ENCODE peak calls at places on chromosomes 13 and 19, in four cellular contexts. One of them, this sample, is unnamed.

GRCh38 chr19:49106648-49107135 is 7.5 kb upstream of the LIN7B start:
- DNase-seq in activated CD4-positive, CD25-positive, alpha-beta regulatory T cell treated with anti-CD3 and anti-CD28 coated beads, Interleukin-2, amount 50 U/mL, for 16 hours: peak
- DNase-seq in activated CD4-positive, alpha-beta T cell treated with anti-CD3 and anti-CD28 coated beads for 4 hours: peak
- DNase-seq in AG08395: peak
- DNase-seq in this sample: peak

GRCh38 chr19:3202346-3202745 is 16.6 kb downstream of the NCLN start:
- DNase-seq in activated CD4-positive, alpha-beta T cell treated with anti-CD3 and anti-CD28 coated beads for 4 hours: no peak
- DNase-seq in activated CD4-positive, CD25-positive, alpha-beta regulatory T cell treated with anti-CD3 and anti-CD28 coated beads, Interleukin-2, amount 50 U/mL, for 16 hours: no peak
- DNase-seq in AG08395: no peak
- DNase-seq in this sample: no peak

GRCh38 chr19:49475191-49475932 is 1.3 kb downstream of the FLT3LG start:
- DNase-seq in activated CD4-positive, alpha-beta T cell treated with anti-CD3 and anti-CD28 coated beads for 4 hours: no peak
- DNase-seq in activated CD4-positive, CD25-positive, alpha-beta regulatory T cell treated with anti-CD3 and anti-CD28 coated beads, Interleukin-2, amount 50 U/mL, for 16 hours: no peak
- DNase-seq in AG08395: peak
- DNase-seq in this sample: no peak

GRCh38 chr13:46759861-46760260 is 37.1 kb downstream of the ESD start:
- DNase-seq in activated CD4-positive, CD25-positive, alpha-beta regulatory T cell treated with anti-CD3 and anti-CD28 coated beads, Interleukin-2, amount 50 U/mL, for 16 hours: no peak
- DNase-seq in AG08395: no peak
- DNase-seq in activated CD4-positive, alpha-beta T cell treated with anti-CD3 and anti-CD28 coated beads for 4 hours: no peak
- DNase-seq in this sample: no peak

GRCh38 chr13:26184791-26185250 is 37.3 kb downstream of the RNF6 start:
- DNase-seq in activated CD4-positive, alpha-beta T cell treated with anti-CD3 and anti-CD28 coated beads for 4 hours: peak
- DNase-seq in AG08395: peak
- DNase-seq in activated CD4-positive, CD25-positive, alpha-beta regulatory T cell treated with anti-CD3 and anti-CD28 coated beads, Interleukin-2, amount 50 U/mL, for 16 hours: peak
- DNase-seq in this sample: peak

GRCh38 chr13:110950819-110951570 is 36.1 kb upstream of the ANKRD10 start:
- DNase-seq in activated CD4-positive, alpha-beta T cell treated with anti-CD3 and anti-CD28 coated beads for 4 hours: no peak
- DNase-seq in AG08395: no peak
- DNase-seq in activated CD4-positive, CD25-positive, alpha-beta regulatory T cell treated with anti-CD3 and anti-CD28 coated beads, Interleukin-2, amount 50 U/mL, for 16 hours: no peak
- DNase-seq in this sample: no peak

GRCh38 chr19:7366701-7367420 is 18.1 kb downstream of the ARHGEF18 start:
- DNase-seq in AG08395: peak
- DNase-seq in activated CD4-positive, CD25-positive, alpha-beta regulatory T cell treated with anti-CD3 and anti-CD28 coated beads, Interleukin-2, amount 50 U/mL, for 16 hours: no peak
- DNase-seq in activated CD4-positive, alpha-beta T cell treated with anti-CD3 and anti-CD28 coated beads for 4 hours: no peak
- DNase-seq in this sample: no peak

GRCh38 chr19:13441810-13442512 is 64.3 kb downstream of the CACNA1A start:
- DNase-seq in AG08395: peak
- DNase-seq in activated CD4-positive, CD25-positive, alpha-beta regulatory T cell treated with anti-CD3 and anti-CD28 coated beads, Interleukin-2, amount 50 U/mL, for 16 hours: peak
- DNase-seq in activated CD4-positive, alpha-beta T cell treated with anti-CD3 and anti-CD28 coated beads for 4 hours: peak
- DNase-seq in this sample: no peak

GRCh38 chr19:55485439-55486011 is 537 bp downstream of the NAT14 start:
- DNase-seq in activated CD4-positive, CD25-positive, alpha-beta regulatory T cell treated with anti-CD3 and anti-CD28 coated beads, Interleukin-2, amount 50 U/mL, for 16 hours: no peak
- DNase-seq in activated CD4-positive, alpha-beta T cell treated with anti-CD3 and anti-CD28 coated beads for 4 hours: no peak
- DNase-seq in AG08395: no peak
- DNase-seq in this sample: no peak

GRCh38 chr13:32446778-32447465 is 19.0 kb upstream of the N4BP2L1 start:
- DNase-seq in activated CD4-positive, CD25-positive, alpha-beta regulatory T cell treated with anti-CD3 and anti-CD28 coated beads, Interleukin-2, amount 50 U/mL, for 16 hours: no peak
- DNase-seq in AG08395: no peak
- DNase-seq in activated CD4-positive, alpha-beta T cell treated with anti-CD3 and anti-CD28 coated beads for 4 hours: no peak
- DNase-seq in this sample: no peak

GRCh38 chr19:6753178-6754031 is 13.8 kb downstream of the SH2D3A start:
- DNase-seq in AG08395: peak
- DNase-seq in activated CD4-positive, alpha-beta T cell treated with anti-CD3 and anti-CD28 coated beads for 4 hours: peak
- DNase-seq in activated CD4-positive, CD25-positive, alpha-beta regulatory T cell treated with anti-CD3 and anti-CD28 coated beads, Interleukin-2, amount 50 U/mL, for 16 hours: peak
- DNase-seq in this sample: no peak

GRCh38 chr13:95530178-95530577 is 22.3 kb upstream of the CLDN10 start:
- DNase-seq in activated CD4-positive, CD25-positive, alpha-beta regulatory T cell treated with anti-CD3 and anti-CD28 coated beads, Interleukin-2, amount 50 U/mL, for 16 hours: no peak
- DNase-seq in activated CD4-positive, alpha-beta T cell treated with anti-CD3 and anti-CD28 coated beads for 4 hours: no peak
- DNase-seq in AG08395: no peak
- DNase-seq in this sample: no peak

GRCh38 chr13:26025196-26025595 is 26.6 kb downstream of the SHISA2 start:
- DNase-seq in AG08395: no peak
- DNase-seq in activated CD4-positive, alpha-beta T cell treated with anti-CD3 and anti-CD28 coated beads for 4 hours: no peak
- DNase-seq in activated CD4-positive, CD25-positive, alpha-beta regulatory T cell treated with anti-CD3 and anti-CD28 coated beads, Interleukin-2, amount 50 U/mL, for 16 hours: no peak
- DNase-seq in this sample: no peak

GRCh38 chr19:30320466-30320865 is 51.7 kb upstream of the ZNF536 start:
- DNase-seq in AG08395: no peak
- DNase-seq in activated CD4-positive, CD25-positive, alpha-beta regulatory T cell treated with anti-CD3 and anti-CD28 coated beads, Interleukin-2, amount 50 U/mL, for 16 hours: no peak
- DNase-seq in activated CD4-positive, alpha-beta T cell treated with anti-CD3 and anti-CD28 coated beads for 4 hours: no peak
- DNase-seq in this sample: no peak

GRCh38 chr13:85212692-85213091 is 586.5 kb downstream of the SLITRK6 start:
- DNase-seq in AG08395: no peak
- DNase-seq in activated CD4-positive, alpha-beta T cell treated with anti-CD3 and anti-CD28 coated beads for 4 hours: no peak
- DNase-seq in activated CD4-positive, CD25-positive, alpha-beta regulatory T cell treated with anti-CD3 and anti-CD28 coated beads, Interleukin-2, amount 50 U/mL, for 16 hours: no peak
- DNase-seq in this sample: no peak

GRCh38 chr19:45782820-45783785 is 813 bp upstream of the DMPK start:
- DNase-seq in activated CD4-positive, CD25-positive, alpha-beta regulatory T cell treated with anti-CD3 and anti-CD28 coated beads, Interleukin-2, amount 50 U/mL, for 16 hours: no peak
- DNase-seq in activated CD4-positive, alpha-beta T cell treated with anti-CD3 and anti-CD28 coated beads for 4 hours: no peak
- DNase-seq in AG08395: peak
- DNase-seq in this sample: no peak

GRCh38 chr13:43246382-43246781 is 223.0 kb downstream of the DNAJC15 start:
- DNase-seq in activated CD4-positive, CD25-positive, alpha-beta regulatory T cell treated with anti-CD3 and anti-CD28 coated beads, Interleukin-2, amount 50 U/mL, for 16 hours: no peak
- DNase-seq in AG08395: no peak
- DNase-seq in activated CD4-positive, alpha-beta T cell treated with anti-CD3 and anti-CD28 coated beads for 4 hours: no peak
- DNase-seq in this sample: no peak

GRCh38 chr13:29877456-29878096 is 27.2 kb upstream of the UBL3 start:
- DNase-seq in AG08395: no peak
- DNase-seq in activated CD4-positive, alpha-beta T cell treated with anti-CD3 and anti-CD28 coated beads for 4 hours: no peak
- DNase-seq in activated CD4-positive, CD25-positive, alpha-beta regulatory T cell treated with anti-CD3 and anti-CD28 coated beads, Interleukin-2, amount 50 U/mL, for 16 hours: no peak
- DNase-seq in this sample: no peak

GRCh38 chr19:6769006-6769637 is 1.9 kb upstream of the SH2D3A start:
- DNase-seq in activated CD4-positive, alpha-beta T cell treated with anti-CD3 and anti-CD28 coated beads for 4 hours: no peak
- DNase-seq in activated CD4-positive, CD25-positive, alpha-beta regulatory T cell treated with anti-CD3 and anti-CD28 coated beads, Interleukin-2, amount 50 U/mL, for 16 hours: no peak
- DNase-seq in AG08395: peak
- DNase-seq in this sample: no peak